ENCODE peak calls at places on chromosomes 11 and 22, in five cellular contexts. M is A549, L is non-pigmented ciliary epithelial cell, F is colonic mucosa, T is anterior cingulate cortex. I is an unnamed sample.

GRCh38 chr11:134022748-134023147 is 46.1 kb upstream of the JAM3 start:
- DNase-seq in M (no peak), L (no peak), F (no peak), T (no peak), I (no peak)

GRCh38 chr11:127454856-127455255 is 454.3 kb upstream of the KIRREL3 start:
- DNase-seq in M (no peak), L (no peak), F (no peak), T (no peak), I (no peak)

GRCh38 chr11:11989774-11990744 is 18.4 kb downstream of the DKK3 start:
- DNase-seq in M (no peak), L (no peak), F (no peak), T (no peak), I (no peak)

GRCh38 chr11:113247231-113247630 is 67.2 kb upstream of the TTC12 start:
- DNase-seq in M (no peak), L (no peak), F (no peak), T (no peak), I (no peak)

GRCh38 chr22:39098576-39098975 is 1.5 kb downstream of the APOBEC3H start:
- DNase-seq in M (no peak), L (no peak), F (no peak), T (no peak), I (peak; percentile 26)

GRCh38 chr22:31139866-31140716 is at the start of gene PLA2G3:
- DNase-seq in M (no peak), L (no peak), F (peak; percentile 48), T (no peak), I (peak; percentile 99)

GRCh38 chr11:75273331-75273988 is 32.9 kb downstream of the TPBGL start:
- DNase-seq in M (no peak), L (no peak), F (no peak), T (no peak), I (no peak)

GRCh38 chr11:111718436-111719325 is 47.5 kb downstream of the PPP2R1B start:
- DNase-seq in M (no peak), L (peak; percentile 53), F (peak; percentile 72), T (no peak), I (no peak)

GRCh38 chr22:22799561-22799960 is 88.1 kb upstream of the IGLL5 start:
- DNase-seq in M (no peak), L (no peak), F (no peak), T (no peak), I (no peak)

GRCh38 chr11:114366331-114367243 is 33.7 kb downstream of the C11orf71 start:
- DNase-seq in M (no peak), L (peak; percentile 78), F (no peak), T (no peak), I (no peak)

GRCh38 chr11:102117472-102118113 is 7.3 kb downstream of the YAP1 start:
- DNase-seq in M (no peak), L (no peak), F (no peak), T (no peak), I (no peak)